ENCODE peak calls at places on chromosomes 12 and 14, in nine cellular contexts. A is left ventricle myocardium inferior, W is choroid plexus epithelial cell, P is body of pancreas, G is uterus, X is epithelial cell of esophagus, E is transverse colon, C is tibial artery, F is AG10803. R is an unnamed sample.

GRCh38 chr14:87483651-87484260 is 509.2 kb downstream of the GALC start:
- DNase-seq in A (no peak), W (peak; percentile 4), P (peak; percentile 4), G (no peak), X (peak; percentile 82), E (no peak), C (no peak), F (peak; percentile 1), R (peak; percentile 55)

GRCh38 chr14:24089890-24090289 is 4.2 kb upstream of the PCK2 start:
- DNase-seq in A (no peak), W (no peak), P (no peak), G (no peak), X (no peak), E (no peak), C (no peak), F (no peak), R (no peak)

GRCh38 chr12:109560867-109561710 is 12.2 kb downstream of the MMAB start:
- DNase-seq in A (no peak), W (no peak), P (no peak), G (no peak), X (no peak), E (no peak), C (no peak), F (no peak), R (no peak)

GRCh38 chr12:9940370-9940769 is 8.2 kb upstream of the CLEC2A start:
- DNase-seq in A (no peak), W (peak; percentile 46), P (no peak), G (no peak), X (peak; percentile 22), E (no peak), C (no peak), F (no peak), R (no peak)

GRCh38 chr14:21268612-21269251 is 510 bp downstream of the HNRNPC start:
- DNase-seq in A (no peak), W (peak; percentile 84), P (peak; percentile 64), G (peak; percentile 44), X (peak; percentile 72), E (peak; percentile 34), C (peak; percentile 45), F (peak; percentile 66), R (peak; percentile 30)

GRCh38 chr14:52117433-52117832 is 48.6 kb upstream of the NID2 start:
- DNase-seq in A (peak; percentile 21), W (peak; percentile 67), P (no peak), G (no peak), X (no peak), E (no peak), C (no peak), F (peak; percentile 86), R (no peak)

GRCh38 chr12:121156365-121156764 is 23.7 kb downstream of the P2RX7 start:
- DNase-seq in A (no peak), W (no peak), P (no peak), G (no peak), X (no peak), E (no peak), C (no peak), F (no peak), R (no peak)

GRCh38 chr12:130405332-130405731 is 67.6 kb downstream of the PIWIL1 start:
- DNase-seq in A (no peak), W (no peak), P (no peak), G (no peak), X (no peak), E (no peak), C (no peak), F (no peak), R (no peak)

GRCh38 chr12:47735649-47736048 is 10.4 kb upstream of the ENDOU start:
- DNase-seq in A (no peak), W (no peak), P (no peak), G (no peak), X (peak; percentile 68), E (no peak), C (no peak), F (no peak), R (no peak)

GRCh38 chr14:96267336-96267735 is 11.3 kb downstream of the BDKRB1 start:
- DNase-seq in A (no peak), W (peak; percentile 84), P (peak; percentile 71), G (peak; percentile 49), X (peak; percentile 96), E (no peak), C (no peak), F (peak; percentile 82), R (no peak)

GRCh38 chr14:96264200-96264553 is 8.2 kb downstream of the BDKRB1 start:
- DNase-seq in A (no peak), W (no peak), P (no peak), G (no peak), X (no peak), E (no peak), C (no peak), F (no peak), R (no peak)

GRCh38 chr14:96263347-96264199 is 7.6 kb downstream of the BDKRB1 start:
- DNase-seq in A (no peak), W (no peak), P (no peak), G (no peak), X (no peak), E (peak; percentile 44), C (no peak), F (no peak), R (no peak)

GRCh38 chr14:96265387-96265786 is 9.4 kb downstream of the BDKRB1 start:
- DNase-seq in A (no peak), W (no peak), P (no peak), G (no peak), X (no peak), E (no peak), C (no peak), F (no peak), R (no peak)

DNA sequence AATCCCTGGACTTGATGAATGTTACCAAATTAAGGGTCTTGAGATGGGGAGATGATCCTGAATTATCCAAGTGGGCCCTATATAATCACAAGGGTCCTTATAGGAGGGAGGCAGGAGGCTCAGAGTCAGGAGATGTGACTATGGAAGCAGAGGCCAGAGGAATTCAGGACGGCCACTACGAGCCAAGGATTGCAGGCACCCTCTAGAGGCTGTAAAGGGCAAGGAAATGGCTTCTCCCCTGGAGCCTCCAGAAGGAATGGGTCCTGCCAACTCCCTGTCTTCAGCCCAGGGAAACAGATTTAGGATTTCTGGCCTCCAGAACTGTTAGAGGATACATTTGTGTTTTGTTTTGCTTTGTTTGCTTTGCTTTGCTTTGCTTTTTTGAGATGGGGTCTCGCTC is 8.8 kb downstream of the BDKRB1 start:
- DNase-seq in A (no peak), W (peak; percentile 54), P (no peak), G (no peak), X (no peak), E (no peak), C (no peak), F (peak; percentile 52), R (no peak)
- TF ChIP-seq CTCF in A (no peak), W (peak; percentile 69), P (peak; percentile 23), G (no peak), X (peak; percentile 24), E (peak; percentile 23), C (no peak), F (peak; percentile 66), R (no peak)

GRCh38 chr14:104680806-104681688 is 8.4 kb upstream of the INF2 start:
- DNase-seq in A (peak; percentile 49), W (peak; percentile 84), P (peak; percentile 87), G (peak; percentile 66), X (peak; percentile 90), E (peak; percentile 77), C (peak; percentile 89), F (peak; percentile 75), R (peak; percentile 87)
- TF ChIP-seq CTCF in A (no peak), W (peak; percentile 53), P (peak; percentile 35), G (no peak), X (peak; percentile 23), E (no peak), C (peak; percentile 16), F (peak; percentile 35), R (no peak)

GRCh38 chr12:103586132-103586531 is 941 bp upstream of the STAB2 start:
- DNase-seq in A (no peak), W (peak; percentile 21), P (no peak), G (no peak), X (no peak), E (no peak), C (no peak), F (no peak), R (no peak)
- TF ChIP-seq CTCF in A (peak; percentile 34), W (peak; percentile 47), P (peak; percentile 7), G (no peak), X (peak; percentile 39), E (no peak), C (no peak), F (peak; percentile 15), R (no peak)

GRCh38 chr12:116210131-116210530 is 67.4 kb downstream of the MED13L start:
- DNase-seq in A (no peak), W (peak; percentile 40), P (no peak), G (no peak), X (no peak), E (no peak), C (no peak), F (peak; percentile 66), R (no peak)
- TF ChIP-seq CTCF in A (no peak), W (no peak), P (no peak), G (no peak), X (no peak), E (no peak), C (no peak), F (no peak), R (no peak)

GRCh38 chr14:85415015-85415712 is 114.8 kb upstream of the FLRT2 start:
- DNase-seq in A (peak; percentile 15), W (peak; percentile 99), P (peak; percentile 72), G (peak; percentile 53), X (peak; percentile 100), E (no peak), C (peak; percentile 38), F (peak; percentile 92), R (no peak)
- TF ChIP-seq CTCF in A (peak; percentile 46), W (peak; percentile 78), P (peak; percentile 54), G (peak; percentile 30), X (peak; percentile 71), E (no peak), C (no peak), F (peak; percentile 61), R (no peak)

GRCh38 chr12:31315779-31316465 is 10.0 kb downstream of the SINHCAF start:
- DNase-seq in A (no peak), W (no peak), P (no peak), G (no peak), X (no peak), E (no peak), C (no peak), F (no peak), R (no peak)

GRCh38 chr12:31315089-31315725 is 10.7 kb downstream of the SINHCAF start:
- DNase-seq in A (no peak), W (peak; percentile 16), P (no peak), G (no peak), X (no peak), E (no peak), C (no peak), F (no peak), R (no peak)

GRCh38 chr12:31318870-31319269 is 7.1 kb downstream of the SINHCAF start:
- DNase-seq in A (no peak), W (no peak), P (no peak), G (no peak), X (no peak), E (no peak), C (no peak), F (no peak), R (no peak)

GRCh38 chr12:31317471-31318397 is 8.2 kb downstream of the SINHCAF start:
- DNase-seq in A (no peak), W (peak; percentile 39), P (no peak), G (no peak), X (no peak), E (no peak), C (no peak), F (peak; percentile 14), R (no peak)

GRCh38 chr12:31316964-31317363 is 9.0 kb downstream of the SINHCAF start:
- DNase-seq in A (no peak), W (no peak), P (no peak), G (no peak), X (no peak), E (no peak), C (no peak), F (no peak), R (no peak)
- TF ChIP-seq CTCF in A (no peak), W (no peak), P (no peak), G (no peak), X (no peak), E (no peak), C (no peak), F (no peak), R (no peak)